ENCODE peak calls at places on chromosomes 6 and 20, in eight cellular contexts. E is ascending aorta, U is fibroblast of mammary gland, L is hepatocyte, T is AG04449, B is A549, J is PC-3, D is keratinocyte. Z is an unnamed sample.
A peak's percentile ranks its signal among the peaks of the same experiment; 100 is the strongest.

GRCh38 chr20:14334306-14334930 is 3.0 kb downstream of the FLRT3 start:
- DNase-seq in E (no peak), U (peak; percentile 60), L (peak; percentile 86), T (no peak), B (peak; percentile 37), J (peak; percentile 71), D (no peak), Z (peak; percentile 67)

GRCh38 chr6:94733066-94733465 is 844.3 kb upstream of the MANEA start:
- DNase-seq in E (no peak), U (no peak), L (no peak), T (no peak), B (no peak), J (no peak), D (no peak), Z (no peak)

GRCh38 chr6:28898710-28898965 is 25.1 kb downstream of the TRIM27 start:
- DNase-seq in E (no peak), U (no peak), L (no peak), T (no peak), B (no peak), J (peak; percentile 10), D (no peak), Z (no peak)

GRCh38 chr6:143822584-143823024 is 20.5 kb upstream of the LTV1 start:
- DNase-seq in E (no peak), U (peak; percentile 15), L (no peak), T (no peak), B (no peak), J (no peak), D (no peak), Z (peak; percentile 45)

GRCh38 chr6:56764081-56764566 is 121.4 kb upstream of the DST start:
- DNase-seq in E (no peak), U (peak; percentile 56), L (peak; percentile 45), T (no peak), B (peak; percentile 14), J (peak; percentile 61), D (no peak), Z (peak; percentile 52)

GRCh38 chr6:33073431-33073871 is at the start of gene HLA-DPA1:
- DNase-seq in E (no peak), U (peak; percentile 12), L (no peak), T (no peak), B (peak; percentile 8), J (peak; percentile 40), D (no peak), Z (no peak)

GRCh38 chr6:90266845-90267621 is 29.6 kb downstream of the BACH2 start:
- DNase-seq in E (no peak), U (no peak), L (no peak), T (no peak), B (no peak), J (peak; percentile 7), D (no peak), Z (no peak)

GRCh38 chr6:11987390-11987789 is 24.7 kb upstream of the HIVEP1 start:
- DNase-seq in E (no peak), U (no peak), L (no peak), T (no peak), B (no peak), J (peak; percentile 25), D (no peak), Z (no peak)

GRCh38 chr6:155541976-155542375 is 86.3 kb upstream of the NOX3 start:
- DNase-seq in E (no peak), U (no peak), L (no peak), T (no peak), B (no peak), J (no peak), D (no peak), Z (no peak)

GRCh38 chr6:110566346-110567125 is 90.1 kb upstream of the SLC22A16 start:
- DNase-seq in E (no peak), U (no peak), L (peak; percentile 43), T (no peak), B (no peak), J (no peak), D (no peak), Z (no peak)

GRCh38 chr6:160992323-160993314 is 1.1 kb downstream of the MAP3K4 start:
- DNase-seq in E (no peak), U (peak; percentile 82), L (peak; percentile 80), T (no peak), B (peak; percentile 51), J (peak; percentile 63), D (no peak), Z (peak; percentile 80)

GRCh38 chr20:49286689-49287551 is 9.1 kb upstream of the ZNFX1 start:
- DNase-seq in E (no peak), U (no peak), L (peak; percentile 80), T (no peak), B (no peak), J (peak; percentile 50), D (no peak), Z (no peak)

GRCh38 chr20:36105731-36106226 is 48.8 kb upstream of the EPB41L1 start:
- DNase-seq in E (no peak), U (no peak), L (no peak), T (no peak), B (no peak), J (no peak), D (no peak), Z (no peak)

DNA sequence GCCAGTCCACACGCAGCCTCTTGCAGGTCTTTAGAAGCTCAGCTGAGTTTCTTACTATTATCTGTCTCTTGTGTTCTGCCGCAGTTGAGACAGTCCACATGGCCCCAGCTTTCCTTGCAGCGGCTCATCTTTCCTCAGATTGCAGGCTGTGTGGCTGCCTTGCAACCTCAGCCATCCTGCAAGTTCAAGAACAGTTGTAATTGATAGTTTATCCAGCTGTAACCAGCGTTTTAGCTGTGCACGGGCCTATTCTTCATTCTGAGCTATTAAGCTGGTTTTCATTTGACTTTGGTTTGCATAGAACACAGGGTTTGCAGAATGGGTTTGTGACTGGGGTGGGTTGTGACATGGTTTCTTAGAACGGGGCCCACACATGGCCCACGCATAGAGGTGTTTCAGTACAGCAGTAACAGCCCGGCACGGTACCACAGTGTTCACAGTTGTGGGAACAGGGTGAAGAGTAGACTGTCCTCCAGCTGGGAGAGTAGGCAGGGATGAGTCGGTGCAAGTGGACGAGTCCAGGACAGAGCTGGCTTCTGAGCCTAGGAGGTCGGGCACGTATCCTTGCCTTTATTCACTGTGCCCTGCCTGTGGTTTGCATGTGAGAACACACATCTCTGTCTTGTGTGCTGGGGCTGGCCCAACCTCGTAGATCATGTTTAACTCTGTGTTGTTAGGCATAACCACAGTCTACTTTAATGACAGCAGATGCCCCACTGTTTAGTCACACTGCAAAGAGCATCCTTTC is 89.3 kb downstream of the RPP40 start:
- DNase-seq in E (no peak), U (peak; percentile 69), L (no peak), T (peak; percentile 34), B (no peak), J (peak; percentile 26), D (peak; percentile 21), Z (peak; percentile 48)
- H3K4me3 ChIP-seq in E (no peak overlapping the region), U (no peak overlapping the region), L (no peak overlapping the region), T (no peak overlapping the region), B (no peak overlapping the region), J (no peak overlapping the region), D (no peak overlapping the region), Z (no peak overlapping the region)

GRCh38 chr6:36301781-36302180 is 31.9 kb downstream of the PNPLA1 start:
- DNase-seq in E (no peak), U (no peak), L (no peak), T (no peak), B (no peak), J (no peak), D (no peak), Z (no peak)
- H3K4me3 ChIP-seq in E (no peak overlapping the region), U (no peak overlapping the region), L (no peak overlapping the region), T (no peak overlapping the region), B (no peak overlapping the region), J (no peak overlapping the region), D (no peak overlapping the region), Z (no peak overlapping the region)

DNA sequence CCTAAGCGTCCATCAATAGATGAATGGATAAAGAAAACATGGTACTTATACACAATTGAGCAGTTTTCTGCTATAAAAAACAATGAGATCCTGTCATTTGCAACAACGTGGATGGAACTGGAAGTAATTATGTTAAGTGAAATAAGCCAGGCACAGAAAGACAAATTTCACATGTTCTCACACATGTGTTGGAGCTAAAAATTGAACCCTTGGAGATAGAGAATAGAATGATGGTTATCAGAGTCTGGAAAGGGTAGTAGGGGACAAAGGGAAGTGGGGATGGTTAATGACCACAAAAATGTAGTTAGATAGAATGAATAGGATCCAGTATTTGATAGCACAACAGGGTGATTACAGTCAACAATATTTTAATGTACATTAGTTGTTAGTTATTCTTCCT is 1033.5 kb downstream of the HACE1 start:
- DNase-seq in E (no peak), U (no peak), L (no peak), T (no peak), B (no peak), J (no peak), D (no peak), Z (no peak)
- H3K4me3 ChIP-seq in E (no peak overlapping the region), U (no peak overlapping the region), L (no peak overlapping the region), T (no peak overlapping the region), B (no peak overlapping the region), J (no peak overlapping the region), D (no peak overlapping the region), Z (no peak overlapping the region)

DNA sequence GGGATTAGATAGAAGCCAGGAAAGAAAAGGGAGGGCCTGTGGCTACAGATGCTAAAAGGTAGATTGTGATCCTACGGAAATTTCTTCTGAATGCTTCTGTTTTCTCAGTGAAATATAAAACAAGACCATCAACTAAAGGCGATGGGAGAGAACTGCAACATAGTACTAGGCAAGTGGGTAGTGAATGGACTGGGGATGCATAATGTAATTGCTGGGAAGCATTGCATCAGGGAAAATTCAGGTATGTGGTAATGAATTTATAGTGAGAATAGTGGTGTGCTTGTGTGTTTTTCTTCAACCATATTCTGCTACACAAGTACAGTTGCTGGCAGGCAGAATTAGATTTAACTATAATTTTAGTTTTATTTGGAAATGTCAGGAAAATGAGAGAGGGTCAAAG is 156.6 kb downstream of the OPN5 start:
- DNase-seq in E (no peak), U (no peak), L (no peak), T (no peak), B (no peak), J (no peak), D (no peak), Z (no peak)
- H3K4me3 ChIP-seq in E (no peak overlapping the region), U (no peak overlapping the region), L (no peak overlapping the region), T (no peak overlapping the region), B (no peak overlapping the region), J (no peak overlapping the region), D (no peak overlapping the region), Z (no peak overlapping the region)

GRCh38 chr20:46650575-46651090 is 626 bp downstream of the SLC13A3 start:
- DNase-seq in E (no peak), U (no peak), L (no peak), T (no peak), B (no peak), J (no peak), D (no peak), Z (no peak)
- H3K4me3 ChIP-seq in E (no peak overlapping the region), U (no peak overlapping the region), L (no peak overlapping the region), T (no peak overlapping the region), B (no peak overlapping the region), J (no peak overlapping the region), D (no peak overlapping the region), Z (no peak overlapping the region)